ENCODE peak calls at places on chromosome 2, in eight cellular contexts. One of them, this sample, is unnamed.

GRCh38 chr2:71592181-71592711 is 138.9 kb downstream of the DYSF start:
- DNase-seq in neural progenitor cell: no peak
- DNase-seq in SK-N-SH: no peak
- DNase-seq in HCT116: no peak
- DNase-seq in PC-3: no peak
- DNase-seq in GM23338: no peak
- DNase-seq in GM23248: no peak
- DNase-seq in hepatocyte: no peak
- DNase-seq in this sample: no peak

GRCh38 chr2:26697425-26697824 is 4.9 kb downstream of the KCNK3 start:
- DNase-seq in neural progenitor cell: no peak
- DNase-seq in SK-N-SH: no peak
- DNase-seq in HCT116: no peak
- DNase-seq in PC-3: no peak
- DNase-seq in GM23338: no peak
- DNase-seq in GM23248: no peak
- DNase-seq in hepatocyte: no peak
- DNase-seq in this sample: no peak

GRCh38 chr2:774436-774835 is 97.2 kb upstream of the TMEM18 start:
- DNase-seq in neural progenitor cell: peak
- DNase-seq in SK-N-SH: no peak
- DNase-seq in HCT116: no peak
- DNase-seq in PC-3: no peak
- DNase-seq in GM23338: peak
- DNase-seq in GM23248: no peak
- DNase-seq in hepatocyte: no peak
- DNase-seq in this sample: no peak

GRCh38 chr2:96121414-96121813 is 5.0 kb upstream of the ADRA2B start:
- DNase-seq in neural progenitor cell: no peak
- DNase-seq in SK-N-SH: no peak
- DNase-seq in HCT116: no peak
- DNase-seq in PC-3: no peak
- DNase-seq in GM23338: no peak
- DNase-seq in GM23248: no peak
- DNase-seq in hepatocyte: no peak
- DNase-seq in this sample: no peak

GRCh38 chr2:66472225-66472843 is 37.4 kb downstream of the MEIS1 start:
- DNase-seq in neural progenitor cell: no peak
- DNase-seq in SK-N-SH: no peak
- DNase-seq in HCT116: no peak
- DNase-seq in PC-3: no peak
- DNase-seq in GM23338: no peak
- DNase-seq in GM23248: no peak
- DNase-seq in hepatocyte: no peak
- DNase-seq in this sample: no peak

GRCh38 chr2:127003028-127003800 is 103.7 kb downstream of the BIN1 start:
- DNase-seq in neural progenitor cell: peak
- DNase-seq in SK-N-SH: no peak
- DNase-seq in HCT116: no peak
- DNase-seq in PC-3: no peak
- DNase-seq in GM23338: no peak
- DNase-seq in GM23248: no peak
- DNase-seq in hepatocyte: peak
- DNase-seq in this sample: no peak

GRCh38 chr2:220855296-220855695 is 716.8 kb downstream of the EPHA4 start:
- DNase-seq in neural progenitor cell: no peak
- DNase-seq in SK-N-SH: no peak
- DNase-seq in HCT116: no peak
- DNase-seq in PC-3: no peak
- DNase-seq in GM23338: no peak
- DNase-seq in GM23248: peak
- DNase-seq in hepatocyte: no peak
- DNase-seq in this sample: no peak

GRCh38 chr2:118881490-118882129 is 34.2 kb upstream of the EN1 start:
- DNase-seq in neural progenitor cell: peak
- DNase-seq in SK-N-SH: peak
- DNase-seq in HCT116: peak
- DNase-seq in PC-3: peak
- DNase-seq in GM23338: peak
- DNase-seq in GM23248: peak
- DNase-seq in hepatocyte: peak
- DNase-seq in this sample: peak

GRCh38 chr2:74474899-74475298 is 2.4 kb upstream of the MRPL53 start:
- DNase-seq in neural progenitor cell: peak
- DNase-seq in SK-N-SH: peak
- DNase-seq in HCT116: no peak
- DNase-seq in PC-3: no peak
- DNase-seq in GM23338: peak
- DNase-seq in GM23248: no peak
- DNase-seq in hepatocyte: peak
- DNase-seq in this sample: no peak

GRCh38 chr2:181021199-181021789 is 40.9 kb downstream of the UBE2E3 start:
- DNase-seq in neural progenitor cell: no peak
- DNase-seq in SK-N-SH: no peak
- DNase-seq in HCT116: no peak
- DNase-seq in PC-3: no peak
- DNase-seq in GM23338: no peak
- DNase-seq in GM23248: no peak
- DNase-seq in hepatocyte: no peak
- DNase-seq in this sample: no peak

GRCh38 chr2:181025004-181025403 is 44.6 kb downstream of the UBE2E3 start:
- DNase-seq in neural progenitor cell: no peak
- DNase-seq in SK-N-SH: no peak
- DNase-seq in HCT116: no peak
- DNase-seq in PC-3: no peak
- DNase-seq in GM23338: no peak
- DNase-seq in GM23248: no peak
- DNase-seq in hepatocyte: no peak
- DNase-seq in this sample: no peak

GRCh38 chr2:181022652-181023051 is 42.2 kb downstream of the UBE2E3 start:
- DNase-seq in neural progenitor cell: no peak
- DNase-seq in SK-N-SH: peak
- DNase-seq in HCT116: no peak
- DNase-seq in PC-3: no peak
- DNase-seq in GM23338: no peak
- DNase-seq in GM23248: no peak
- DNase-seq in hepatocyte: no peak
- DNase-seq in this sample: no peak
- H3K27ac ChIP-seq in neural progenitor cell: no peak
- H3K27ac ChIP-seq in SK-N-SH: peak
- H3K27ac ChIP-seq in HCT116: no peak
- H3K27ac ChIP-seq in PC-3: no peak
- H3K27ac ChIP-seq in GM23338: no peak
- H3K27ac ChIP-seq in GM23248: no peak
- H3K27ac ChIP-seq in hepatocyte: no peak
- H3K27ac ChIP-seq in this sample: no peak

DNA sequence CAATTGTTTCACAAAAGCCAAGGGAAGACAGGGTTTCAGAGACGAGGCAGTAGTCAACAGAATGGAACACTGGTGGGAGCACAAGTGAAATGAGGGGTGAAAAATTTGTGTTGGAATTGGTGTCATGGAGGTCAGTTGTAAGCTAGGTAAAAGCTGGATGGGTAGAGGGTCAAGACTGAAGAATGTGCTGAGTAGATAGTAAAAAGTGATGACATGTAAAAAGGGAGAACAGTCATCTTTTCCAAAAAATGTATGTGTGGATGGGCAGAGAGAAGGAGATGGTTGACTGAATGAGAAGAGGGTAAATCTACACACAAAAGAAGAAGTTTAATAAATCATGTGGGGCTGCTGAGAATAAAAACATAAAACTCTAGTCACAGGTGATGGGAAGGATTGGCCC is 92.7 kb upstream of the COL3A1 start:
- DNase-seq in neural progenitor cell: no peak
- DNase-seq in SK-N-SH: no peak
- DNase-seq in HCT116: no peak
- DNase-seq in PC-3: no peak
- DNase-seq in GM23338: no peak
- DNase-seq in GM23248: no peak
- DNase-seq in hepatocyte: no peak
- DNase-seq in this sample: no peak
- TF ChIP-seq EZH2phosphoT487 in neural progenitor cell: no peak
- TF ChIP-seq EZH2phosphoT487 in SK-N-SH: no peak
- TF ChIP-seq EZH2phosphoT487 in HCT116: no peak
- TF ChIP-seq EZH2phosphoT487 in PC-3: no peak
- TF ChIP-seq EZH2phosphoT487 in GM23338: no peak
- TF ChIP-seq EZH2phosphoT487 in GM23248: no peak
- TF ChIP-seq EZH2phosphoT487 in hepatocyte: no peak
- TF ChIP-seq EZH2phosphoT487 in this sample: no peak

GRCh38 chr2:29033172-29033571 is 41.2 kb downstream of the PCARE start:
- DNase-seq in neural progenitor cell: peak
- DNase-seq in SK-N-SH: no peak
- DNase-seq in HCT116: no peak
- DNase-seq in PC-3: peak
- DNase-seq in GM23338: peak
- DNase-seq in GM23248: peak
- DNase-seq in hepatocyte: no peak
- DNase-seq in this sample: no peak
- H3K27ac ChIP-seq in neural progenitor cell: no peak
- H3K27ac ChIP-seq in SK-N-SH: no peak
- H3K27ac ChIP-seq in HCT116: no peak
- H3K27ac ChIP-seq in PC-3: no peak
- H3K27ac ChIP-seq in GM23338: no peak
- H3K27ac ChIP-seq in GM23248: no peak
- H3K27ac ChIP-seq in hepatocyte: peak
- H3K27ac ChIP-seq in this sample: no peak

DNA sequence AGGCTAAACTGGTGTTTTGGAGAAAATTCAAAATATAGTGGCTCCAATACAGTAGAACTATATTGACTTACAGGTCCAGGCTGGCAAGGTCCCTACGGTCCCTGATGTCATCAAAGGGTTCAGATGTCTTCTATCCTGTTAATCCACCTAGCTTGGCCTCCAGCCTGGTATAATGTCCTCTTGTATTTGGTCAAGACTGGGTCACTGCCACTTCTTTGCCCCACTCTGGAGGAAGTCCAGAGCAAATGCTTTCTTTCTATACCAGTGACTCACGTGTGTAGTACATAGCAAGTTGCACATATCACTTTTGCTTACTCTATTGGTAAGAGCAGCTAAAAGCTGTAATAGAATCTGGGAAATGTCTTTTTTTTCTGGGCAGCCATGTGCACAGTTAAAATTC is 80.8 kb downstream of the LCLAT1 start:
- DNase-seq in neural progenitor cell: no peak
- DNase-seq in SK-N-SH: no peak
- DNase-seq in HCT116: no peak
- DNase-seq in PC-3: peak
- DNase-seq in GM23338: no peak
- DNase-seq in GM23248: peak
- DNase-seq in hepatocyte: no peak
- DNase-seq in this sample: no peak
- TF ChIP-seq EZH2phosphoT487 in neural progenitor cell: no peak
- TF ChIP-seq EZH2phosphoT487 in SK-N-SH: no peak
- TF ChIP-seq EZH2phosphoT487 in HCT116: no peak
- TF ChIP-seq EZH2phosphoT487 in PC-3: no peak
- TF ChIP-seq EZH2phosphoT487 in GM23338: no peak
- TF ChIP-seq EZH2phosphoT487 in GM23248: no peak
- TF ChIP-seq EZH2phosphoT487 in hepatocyte: no peak
- TF ChIP-seq EZH2phosphoT487 in this sample: no peak

GRCh38 chr2:131037398-131038257 is 55.6 kb downstream of the FAM168B start:
- DNase-seq in neural progenitor cell: peak
- DNase-seq in SK-N-SH: peak
- DNase-seq in HCT116: no peak
- DNase-seq in PC-3: no peak
- DNase-seq in GM23338: no peak
- DNase-seq in GM23248: no peak
- DNase-seq in hepatocyte: no peak
- DNase-seq in this sample: no peak
- H3K27ac ChIP-seq in neural progenitor cell: no peak
- H3K27ac ChIP-seq in SK-N-SH: no peak
- H3K27ac ChIP-seq in HCT116: no peak
- H3K27ac ChIP-seq in PC-3: no peak
- H3K27ac ChIP-seq in GM23338: no peak
- H3K27ac ChIP-seq in GM23248: no peak
- H3K27ac ChIP-seq in hepatocyte: no peak
- H3K27ac ChIP-seq in this sample: no peak

GRCh38 chr2:32820097-32820496 is 126.7 kb upstream of the LTBP1 start:
- DNase-seq in neural progenitor cell: no peak
- DNase-seq in SK-N-SH: no peak
- DNase-seq in HCT116: no peak
- DNase-seq in PC-3: no peak
- DNase-seq in GM23338: no peak
- DNase-seq in GM23248: no peak
- DNase-seq in hepatocyte: no peak
- DNase-seq in this sample: no peak

GRCh38 chr2:32820701-32821100 is 126.1 kb upstream of the LTBP1 start:
- DNase-seq in neural progenitor cell: no peak
- DNase-seq in SK-N-SH: no peak
- DNase-seq in HCT116: no peak
- DNase-seq in PC-3: no peak
- DNase-seq in GM23338: no peak
- DNase-seq in GM23248: no peak
- DNase-seq in hepatocyte: no peak
- DNase-seq in this sample: no peak

GRCh38 chr2:32824415-32824814 is 122.3 kb upstream of the LTBP1 start:
- DNase-seq in neural progenitor cell: no peak
- DNase-seq in SK-N-SH: no peak
- DNase-seq in HCT116: no peak
- DNase-seq in PC-3: no peak
- DNase-seq in GM23338: no peak
- DNase-seq in GM23248: no peak
- DNase-seq in hepatocyte: no peak
- DNase-seq in this sample: no peak

GRCh38 chr2:32825291-32825712 is 121.5 kb upstream of the LTBP1 start:
- DNase-seq in neural progenitor cell: no peak
- DNase-seq in SK-N-SH: peak
- DNase-seq in HCT116: no peak
- DNase-seq in PC-3: peak
- DNase-seq in GM23338: no peak
- DNase-seq in GM23248: peak
- DNase-seq in hepatocyte: peak
- DNase-seq in this sample: no peak
- TF ChIP-seq EZH2phosphoT487 in neural progenitor cell: no peak
- TF ChIP-seq EZH2phosphoT487 in SK-N-SH: no peak
- TF ChIP-seq EZH2phosphoT487 in HCT116: no peak
- TF ChIP-seq EZH2phosphoT487 in PC-3: no peak
- TF ChIP-seq EZH2phosphoT487 in GM23338: no peak
- TF ChIP-seq EZH2phosphoT487 in GM23248: no peak
- TF ChIP-seq EZH2phosphoT487 in hepatocyte: no peak
- TF ChIP-seq EZH2phosphoT487 in this sample: no peak